ENCODE peak calls at places on chromosomes 11 and 22, in four cellular contexts. V, W, H and Q are unnamed samples.

GRCh38 chr22:44225091-44225689 is 44.5 kb downstream of the PARVG start:
- DNase-seq in W (no peak), H (no peak), V (no peak), Q (no peak)

GRCh38 chr11:2793781-2794418 is 91.7 kb downstream of the CDKN1C start:
- DNase-seq in V (no peak), W (no peak), H (no peak), Q (peak)

GRCh38 chr11:41245184-41245583 is 214.3 kb downstream of the LRRC4C start:
- DNase-seq in V (no peak), W (no peak), H (no peak), Q (no peak)

GRCh38 chr11:12724301-12725046 is 50.3 kb downstream of the TEAD1 start:
- DNase-seq in W (peak), H (peak), V (peak), Q (no peak)

GRCh38 chr11:108897071-108897481 is 232.2 kb downstream of the DDX10 start:
- DNase-seq in W (no peak), H (no peak), V (no peak), Q (no peak)

GRCh38 chr11:88086297-88086696 is 88.9 kb downstream of the RAB38 start:
- DNase-seq in H (no peak), V (no peak), W (no peak), Q (no peak)

GRCh38 chr11:33709471-33709870 is 8.8 kb upstream of the C11orf91 start:
- DNase-seq in H (no peak), V (no peak), W (no peak), Q (no peak)

GRCh38 chr11:108559904-108560303 is 33.7 kb downstream of the EXPH5 start:
- DNase-seq in H (no peak), V (peak), W (peak), Q (no peak)

GRCh38 chr11:93089474-93090102 is 108.2 kb downstream of the SLC36A4 start:
- DNase-seq in V (peak), W (peak), H (peak), Q (no peak)

GRCh38 chr22:26763633-26764295 is 106.4 kb downstream of the MIAT start:
- DNase-seq in V (no peak), H (peak), W (peak), Q (no peak)

GRCh38 chr22:50250249-50250554 is 863 bp downstream of the HDAC10 start:
- DNase-seq in H (no peak), W (no peak), V (no peak), Q (no peak)

GRCh38 chr22:19350947-19351346 is 59.4 kb upstream of the CLTCL1 start:
- DNase-seq in W (no peak), V (no peak), H (no peak), Q (no peak)

GRCh38 chr22:40922484-40923303 is 28.5 kb upstream of the RBX1 start:
- DNase-seq in W (peak), V (peak), H (peak), Q (no peak)

GRCh38 chr11:39990413-39990812 is 1469.0 kb downstream of the LRRC4C start:
- DNase-seq in H (no peak), V (no peak), W (no peak), Q (no peak)

GRCh38 chr11:61609000-61609969 is 28.4 kb upstream of the SYT7 start:
- DNase-seq in H (no peak), W (no peak), V (no peak), Q (no peak)

GRCh38 chr22:45316796-45317526 is 7.2 kb downstream of the FAM118A start:
- DNase-seq in W (no peak), H (no peak), V (no peak), Q (no peak)

GRCh38 chr11:80417681-80418080 is 976.9 kb upstream of the TENM4 start:
- DNase-seq in H (no peak), V (no peak), W (no peak), Q (no peak)

GRCh38 chr11:118151421-118151820 is 1.2 kb downstream of the SCN4B start:
- DNase-seq in V (no peak), W (no peak), H (no peak), Q (no peak)

GRCh38 chr11:116086426-116086825 is 582.2 kb upstream of the CADM1 start:
- DNase-seq in H (no peak), V (no peak), W (no peak), Q (no peak)

GRCh38 chr11:102669664-102670063 is 35.9 kb downstream of the MMP27 start:
- DNase-seq in W (no peak), H (no peak), V (no peak), Q (no peak)

GRCh38 chr11:34531663-34532062 is 18.1 kb upstream of the ELF5 start:
- DNase-seq in V (no peak), W (no peak), H (no peak), Q (no peak)

GRCh38 chr22:31853736-31854500 is 90.4 kb upstream of the YWHAH start:
- DNase-seq in W (no peak), H (no peak), V (no peak), Q (no peak)

GRCh38 chr11:65576867-65577755 is 1.3 kb downstream of the EHBP1L1 start:
- DNase-seq in W (peak), V (no peak), H (no peak), Q (no peak)

GRCh38 chr22:48478124-48478523 is 1349.5 kb downstream of the BRD1 start:
- DNase-seq in H (no peak), W (no peak), V (no peak), Q (no peak)